ENCODE peak calls at places on chromosomes 12 and 14, in ten cellular contexts. One of them, this sample, is unnamed.

GRCh38 chr14:103625361-103626095 is 3.5 kb upstream of the KLC1 start:
- DNase-seq in RCC 7860: no peak
- DNase-seq in NCI-H748 treated with DMSO at 0.1 percent for 48 hours: no peak
- DNase-seq in progenitor cell of endocrine pancreas: no peak
- DNase-seq in stimulated activated CD8-positive, alpha-beta memory T cell treated with anti-CD3 and anti-CD28 coated beads, Interleukin-4, amount 100 ng/mL, for 4 hours: no peak
- DNase-seq in kidney glomerular epithelial cell: no peak
- DNase-seq in caudate nucleus: no peak
- DNase-seq in RPMI8226: no peak
- DNase-seq in fibroblast of gingiva: no peak
- DNase-seq in activated CD4-positive, alpha-beta T cell treated with anti-CD3 and anti-CD28 coated beads, Interleukin-2, amount 50 U/mL, for 24 hours: no peak
- DNase-seq in this sample: no peak

GRCh38 chr14:78403278-78403815 is 233.2 kb downstream of the NRXN3 start:
- DNase-seq in RCC 7860: peak
- DNase-seq in NCI-H748 treated with DMSO at 0.1 percent for 48 hours: no peak
- DNase-seq in progenitor cell of endocrine pancreas: no peak
- DNase-seq in stimulated activated CD8-positive, alpha-beta memory T cell treated with anti-CD3 and anti-CD28 coated beads, Interleukin-4, amount 100 ng/mL, for 4 hours: no peak
- DNase-seq in kidney glomerular epithelial cell: peak
- DNase-seq in caudate nucleus: no peak
- DNase-seq in RPMI8226: no peak
- DNase-seq in fibroblast of gingiva: no peak
- DNase-seq in activated CD4-positive, alpha-beta T cell treated with anti-CD3 and anti-CD28 coated beads, Interleukin-2, amount 50 U/mL, for 24 hours: no peak
- DNase-seq in this sample: no peak

GRCh38 chr14:68881396-68881795 is 88.5 kb upstream of the ZFP36L1 start:
- DNase-seq in RCC 7860: no peak
- DNase-seq in NCI-H748 treated with DMSO at 0.1 percent for 48 hours: no peak
- DNase-seq in progenitor cell of endocrine pancreas: no peak
- DNase-seq in stimulated activated CD8-positive, alpha-beta memory T cell treated with anti-CD3 and anti-CD28 coated beads, Interleukin-4, amount 100 ng/mL, for 4 hours: no peak
- DNase-seq in kidney glomerular epithelial cell: no peak
- DNase-seq in caudate nucleus: no peak
- DNase-seq in RPMI8226: no peak
- DNase-seq in fibroblast of gingiva: no peak
- DNase-seq in activated CD4-positive, alpha-beta T cell treated with anti-CD3 and anti-CD28 coated beads, Interleukin-2, amount 50 U/mL, for 24 hours: no peak
- DNase-seq in this sample: no peak

GRCh38 chr12:27595231-27595642 is 71.2 kb downstream of the PPFIBP1 start:
- DNase-seq in RCC 7860: no peak
- DNase-seq in NCI-H748 treated with DMSO at 0.1 percent for 48 hours: no peak
- DNase-seq in progenitor cell of endocrine pancreas: no peak
- DNase-seq in stimulated activated CD8-positive, alpha-beta memory T cell treated with anti-CD3 and anti-CD28 coated beads, Interleukin-4, amount 100 ng/mL, for 4 hours: no peak
- DNase-seq in kidney glomerular epithelial cell: peak
- DNase-seq in caudate nucleus: no peak
- DNase-seq in RPMI8226: no peak
- DNase-seq in fibroblast of gingiva: peak
- DNase-seq in activated CD4-positive, alpha-beta T cell treated with anti-CD3 and anti-CD28 coated beads, Interleukin-2, amount 50 U/mL, for 24 hours: no peak
- DNase-seq in this sample: no peak

GRCh38 chr12:124764870-124765570 is 98.6 kb downstream of the SCARB1 start:
- DNase-seq in RCC 7860: peak
- DNase-seq in NCI-H748 treated with DMSO at 0.1 percent for 48 hours: no peak
- DNase-seq in progenitor cell of endocrine pancreas: no peak
- DNase-seq in stimulated activated CD8-positive, alpha-beta memory T cell treated with anti-CD3 and anti-CD28 coated beads, Interleukin-4, amount 100 ng/mL, for 4 hours: no peak
- DNase-seq in kidney glomerular epithelial cell: peak
- DNase-seq in caudate nucleus: no peak
- DNase-seq in RPMI8226: no peak
- DNase-seq in fibroblast of gingiva: peak
- DNase-seq in activated CD4-positive, alpha-beta T cell treated with anti-CD3 and anti-CD28 coated beads, Interleukin-2, amount 50 U/mL, for 24 hours: no peak
- DNase-seq in this sample: no peak

GRCh38 chr12:66662729-66663128 is 16.1 kb downstream of the GRIP1 start:
- DNase-seq in RCC 7860: no peak
- DNase-seq in NCI-H748 treated with DMSO at 0.1 percent for 48 hours: no peak
- DNase-seq in progenitor cell of endocrine pancreas: no peak
- DNase-seq in stimulated activated CD8-positive, alpha-beta memory T cell treated with anti-CD3 and anti-CD28 coated beads, Interleukin-4, amount 100 ng/mL, for 4 hours: no peak
- DNase-seq in kidney glomerular epithelial cell: peak
- DNase-seq in caudate nucleus: no peak
- DNase-seq in RPMI8226: no peak
- DNase-seq in fibroblast of gingiva: no peak
- DNase-seq in activated CD4-positive, alpha-beta T cell treated with anti-CD3 and anti-CD28 coated beads, Interleukin-2, amount 50 U/mL, for 24 hours: no peak
- DNase-seq in this sample: no peak

GRCh38 chr12:4422985-4423384 is 22.6 kb downstream of the FGF6 start:
- DNase-seq in RCC 7860: no peak
- DNase-seq in NCI-H748 treated with DMSO at 0.1 percent for 48 hours: no peak
- DNase-seq in progenitor cell of endocrine pancreas: no peak
- DNase-seq in stimulated activated CD8-positive, alpha-beta memory T cell treated with anti-CD3 and anti-CD28 coated beads, Interleukin-4, amount 100 ng/mL, for 4 hours: no peak
- DNase-seq in kidney glomerular epithelial cell: no peak
- DNase-seq in caudate nucleus: no peak
- DNase-seq in RPMI8226: no peak
- DNase-seq in fibroblast of gingiva: no peak
- DNase-seq in activated CD4-positive, alpha-beta T cell treated with anti-CD3 and anti-CD28 coated beads, Interleukin-2, amount 50 U/mL, for 24 hours: no peak
- DNase-seq in this sample: no peak

GRCh38 chr14:24013654-24014514 is 25.2 kb downstream of the DHRS4L2 start:
- DNase-seq in RCC 7860: peak
- DNase-seq in NCI-H748 treated with DMSO at 0.1 percent for 48 hours: peak
- DNase-seq in progenitor cell of endocrine pancreas: peak
- DNase-seq in stimulated activated CD8-positive, alpha-beta memory T cell treated with anti-CD3 and anti-CD28 coated beads, Interleukin-4, amount 100 ng/mL, for 4 hours: no peak
- DNase-seq in kidney glomerular epithelial cell: peak
- DNase-seq in caudate nucleus: peak
- DNase-seq in RPMI8226: peak
- DNase-seq in fibroblast of gingiva: peak
- DNase-seq in activated CD4-positive, alpha-beta T cell treated with anti-CD3 and anti-CD28 coated beads, Interleukin-2, amount 50 U/mL, for 24 hours: peak
- DNase-seq in this sample: peak

GRCh38 chr12:38350342-38351181 is 34.0 kb downstream of the ALG10B start:
- DNase-seq in RCC 7860: no peak
- DNase-seq in NCI-H748 treated with DMSO at 0.1 percent for 48 hours: no peak
- DNase-seq in progenitor cell of endocrine pancreas: no peak
- DNase-seq in stimulated activated CD8-positive, alpha-beta memory T cell treated with anti-CD3 and anti-CD28 coated beads, Interleukin-4, amount 100 ng/mL, for 4 hours: no peak
- DNase-seq in kidney glomerular epithelial cell: no peak
- DNase-seq in caudate nucleus: no peak
- DNase-seq in RPMI8226: no peak
- DNase-seq in fibroblast of gingiva: no peak
- DNase-seq in activated CD4-positive, alpha-beta T cell treated with anti-CD3 and anti-CD28 coated beads, Interleukin-2, amount 50 U/mL, for 24 hours: no peak
- DNase-seq in this sample: no peak

GRCh38 chr12:50061172-50061571 is 3.8 kb downstream of the ASIC1 start:
- DNase-seq in RCC 7860: no peak
- DNase-seq in NCI-H748 treated with DMSO at 0.1 percent for 48 hours: no peak
- DNase-seq in progenitor cell of endocrine pancreas: no peak
- DNase-seq in stimulated activated CD8-positive, alpha-beta memory T cell treated with anti-CD3 and anti-CD28 coated beads, Interleukin-4, amount 100 ng/mL, for 4 hours: no peak
- DNase-seq in kidney glomerular epithelial cell: no peak
- DNase-seq in caudate nucleus: no peak
- DNase-seq in RPMI8226: no peak
- DNase-seq in fibroblast of gingiva: peak
- DNase-seq in activated CD4-positive, alpha-beta T cell treated with anti-CD3 and anti-CD28 coated beads, Interleukin-2, amount 50 U/mL, for 24 hours: no peak
- DNase-seq in this sample: no peak

GRCh38 chr14:85280074-85280473 is 249.9 kb upstream of the FLRT2 start:
- DNase-seq in RCC 7860: peak
- DNase-seq in NCI-H748 treated with DMSO at 0.1 percent for 48 hours: no peak
- DNase-seq in progenitor cell of endocrine pancreas: no peak
- DNase-seq in stimulated activated CD8-positive, alpha-beta memory T cell treated with anti-CD3 and anti-CD28 coated beads, Interleukin-4, amount 100 ng/mL, for 4 hours: no peak
- DNase-seq in kidney glomerular epithelial cell: no peak
- DNase-seq in caudate nucleus: no peak
- DNase-seq in RPMI8226: no peak
- DNase-seq in fibroblast of gingiva: no peak
- DNase-seq in activated CD4-positive, alpha-beta T cell treated with anti-CD3 and anti-CD28 coated beads, Interleukin-2, amount 50 U/mL, for 24 hours: no peak
- DNase-seq in this sample: no peak

GRCh38 chr14:105061428-105062047 is 3.7 kb downstream of the GPR132 start:
- DNase-seq in RCC 7860: no peak
- DNase-seq in NCI-H748 treated with DMSO at 0.1 percent for 48 hours: no peak
- DNase-seq in progenitor cell of endocrine pancreas: no peak
- DNase-seq in stimulated activated CD8-positive, alpha-beta memory T cell treated with anti-CD3 and anti-CD28 coated beads, Interleukin-4, amount 100 ng/mL, for 4 hours: peak
- DNase-seq in kidney glomerular epithelial cell: no peak
- DNase-seq in caudate nucleus: no peak
- DNase-seq in RPMI8226: peak
- DNase-seq in fibroblast of gingiva: no peak
- DNase-seq in activated CD4-positive, alpha-beta T cell treated with anti-CD3 and anti-CD28 coated beads, Interleukin-2, amount 50 U/mL, for 24 hours: no peak
- DNase-seq in this sample: no peak

GRCh38 chr14:75083271-75083670 is 13.8 kb downstream of the ZC2HC1C start:
- DNase-seq in RCC 7860: no peak
- DNase-seq in NCI-H748 treated with DMSO at 0.1 percent for 48 hours: no peak
- DNase-seq in progenitor cell of endocrine pancreas: no peak
- DNase-seq in stimulated activated CD8-positive, alpha-beta memory T cell treated with anti-CD3 and anti-CD28 coated beads, Interleukin-4, amount 100 ng/mL, for 4 hours: no peak
- DNase-seq in kidney glomerular epithelial cell: no peak
- DNase-seq in caudate nucleus: no peak
- DNase-seq in RPMI8226: no peak
- DNase-seq in fibroblast of gingiva: no peak
- DNase-seq in activated CD4-positive, alpha-beta T cell treated with anti-CD3 and anti-CD28 coated beads, Interleukin-2, amount 50 U/mL, for 24 hours: no peak
- DNase-seq in this sample: no peak

GRCh38 chr14:70339970-70340369 is 19.5 kb downstream of the COX16 start:
- DNase-seq in RCC 7860: no peak
- DNase-seq in NCI-H748 treated with DMSO at 0.1 percent for 48 hours: no peak
- DNase-seq in progenitor cell of endocrine pancreas: no peak
- DNase-seq in stimulated activated CD8-positive, alpha-beta memory T cell treated with anti-CD3 and anti-CD28 coated beads, Interleukin-4, amount 100 ng/mL, for 4 hours: no peak
- DNase-seq in kidney glomerular epithelial cell: no peak
- DNase-seq in caudate nucleus: no peak
- DNase-seq in RPMI8226: no peak
- DNase-seq in fibroblast of gingiva: no peak
- DNase-seq in activated CD4-positive, alpha-beta T cell treated with anti-CD3 and anti-CD28 coated beads, Interleukin-2, amount 50 U/mL, for 24 hours: no peak
- DNase-seq in this sample: no peak

This sample was measured in endothelial cell.